ENCODE peak calls at places on chromosome 3, in five cellular contexts. D is cardiac muscle cell, U is A673, F is colonic mucosa, Q is PC-9. P is an unnamed sample.

GRCh38 chr3:155131104-155131503 is 51.0 kb downstream of the MME start:
- DNase-seq in D (peak; percentile 10), U (no peak), F (no peak), Q (no peak), P (no peak)

GRCh38 chr3:41331023-41331422 is 131.7 kb downstream of the CTNNB1 start:
- DNase-seq in D (no peak), U (no peak), F (no peak), Q (no peak), P (no peak)

GRCh38 chr3:29385056-29385455 is 104.2 kb downstream of the RBMS3 start:
- DNase-seq in D (no peak), U (no peak), F (no peak), Q (no peak), P (no peak)

GRCh38 chr3:106185949-106186348 is 317.1 kb upstream of the CBLB start:
- DNase-seq in D (no peak), U (no peak), F (no peak), Q (no peak), P (no peak)

GRCh38 chr3:66153961-66154923 is 66.6 kb upstream of the SLC25A26 start:
- DNase-seq in D (peak; percentile 79), U (no peak), F (no peak), Q (no peak), P (no peak)

GRCh38 chr3:71584216-71585061 is 911 bp upstream of the FOXP1 start:
- DNase-seq in D (peak; percentile 59), U (peak; percentile 51), F (peak; percentile 77), Q (peak; percentile 17), P (no peak)

GRCh38 chr3:105511031-105511430 is 144.3 kb downstream of the ALCAM start:
- DNase-seq in D (no peak), U (no peak), F (no peak), Q (no peak), P (no peak)

GRCh38 chr3:129992781-129993180 is 18.3 kb downstream of the TRH start:
- DNase-seq in D (peak; percentile 45), U (no peak), F (no peak), Q (no peak), P (no peak)

GRCh38 chr3:64049136-64049535 is 25.8 kb upstream of the PSMD6 start:
- DNase-seq in D (no peak), U (no peak), F (no peak), Q (no peak), P (no peak)

GRCh38 chr3:149314807-149315578 is 18.4 kb downstream of the TM4SF18 start:
- DNase-seq in D (no peak), U (no peak), F (no peak), Q (peak; percentile 29), P (no peak)

GRCh38 chr3:51982838-51983577 is at the start of gene ACY1:
- DNase-seq in D (peak; percentile 91), U (peak; percentile 35), F (peak; percentile 93), Q (peak; percentile 95), P (peak; percentile 92)

GRCh38 chr3:149615731-149616221 is 42.0 kb downstream of the WWTR1 start:
- DNase-seq in D (no peak), U (no peak), F (no peak), Q (no peak), P (no peak)

GRCh38 chr3:151210676-151211381 is 7.8 kb upstream of the GPR171 start:
- DNase-seq in D (no peak), U (no peak), F (peak; percentile 45), Q (no peak), P (no peak)

GRCh38 chr3:98961161-98962155 is 60.0 kb upstream of the DCBLD2 start:
- DNase-seq in D (no peak), U (no peak), F (no peak), Q (no peak), P (no peak)

GRCh38 chr3:137163241-137163916 is 205.6 kb downstream of the IL20RB start:
- DNase-seq in D (peak; percentile 61), U (peak; percentile 11), F (no peak), Q (no peak), P (no peak)

GRCh38 chr3:112718967-112719366 is 78.0 kb upstream of the CCDC80 start:
- DNase-seq in D (no peak), U (no peak), F (no peak), Q (no peak), P (no peak)

GRCh38 chr3:186930143-186930638 is at the start of gene ST6GAL1:
- DNase-seq in D (peak; percentile 86), U (peak; percentile 67), F (peak; percentile 83), Q (peak; percentile 71), P (peak; percentile 84)

GRCh38 chr3:11007534-11007933 is 15.0 kb downstream of the SLC6A1 start:
- DNase-seq in D (no peak), U (no peak), F (no peak), Q (no peak), P (no peak)

GRCh38 chr3:106425021-106425420 is 556.2 kb upstream of the CBLB start:
- DNase-seq in D (no peak), U (no peak), F (no peak), Q (no peak), P (no peak)

GRCh38 chr3:111070772-111071256 is 802 bp upstream of the NECTIN3 start:
- DNase-seq in D (no peak), U (no peak), F (no peak), Q (no peak), P (peak; percentile 5)

GRCh38 chr3:132730891-132731580 is 8.8 kb upstream of the NPHP3 start:
- DNase-seq in D (peak; percentile 58), U (peak; percentile 61), F (no peak), Q (peak; percentile 25), P (peak; percentile 3)

GRCh38 chr3:143139786-143140185 is 20.2 kb downstream of the CHST2 start:
- DNase-seq in D (no peak), U (no peak), F (no peak), Q (no peak), P (no peak)

GRCh38 chr3:24196526-24196925 is 251.4 kb downstream of the NR1D2 start:
- DNase-seq in D (no peak), U (no peak), F (no peak), Q (no peak), P (no peak)

GRCh38 chr3:131883086-131883485 is 151.7 kb downstream of the CPNE4 start:
- DNase-seq in D (no peak), U (no peak), F (no peak), Q (no peak), P (no peak)

GRCh38 chr3:172877011-172877410 is 126.5 kb downstream of the ECT2 start:
- DNase-seq in D (peak; percentile 88), U (peak; percentile 70), F (no peak), Q (no peak), P (no peak)

GRCh38 chr3:173624086-173624485 is 226.5 kb downstream of the NLGN1 start:
- DNase-seq in D (no peak), U (no peak), F (no peak), Q (no peak), P (no peak)

GRCh38 chr3:25218362-25218761 is 209.7 kb upstream of the RARB start:
- DNase-seq in D (no peak), U (no peak), F (no peak), Q (no peak), P (no peak)

GRCh38 chr3:186322761-186323160 is 39.3 kb downstream of the DGKG start:
- DNase-seq in D (no peak), U (no peak), F (no peak), Q (no peak), P (no peak)

GRCh38 chr3:129001101-129001816 is at the start of gene EFCC1:
- DNase-seq in D (peak; percentile 55), U (no peak), F (peak; percentile 62), Q (no peak), P (no peak)

GRCh38 chr3:67516496-67516895 is 137.9 kb downstream of the SUCLG2 start:
- DNase-seq in D (no peak), U (no peak), F (no peak), Q (no peak), P (no peak)

GRCh38 chr3:21750291-21750690 is 719 bp downstream of the ZNF385D start:
- DNase-seq in D (no peak), U (no peak), F (no peak), Q (no peak), P (no peak)

GRCh38 chr3:7788881-7789280 is 712.7 kb upstream of the LMCD1 start:
- DNase-seq in D (no peak), U (no peak), F (no peak), Q (no peak), P (no peak)

GRCh38 chr3:166902374-166902773 is 477.7 kb downstream of the ZBBX start:
- DNase-seq in D (no peak), U (no peak), F (no peak), Q (no peak), P (no peak)

GRCh38 chr3:126620743-126621142 is 34.2 kb downstream of the TXNRD3 start:
- DNase-seq in D (no peak), U (no peak), F (no peak), Q (no peak), P (no peak)

DNA sequence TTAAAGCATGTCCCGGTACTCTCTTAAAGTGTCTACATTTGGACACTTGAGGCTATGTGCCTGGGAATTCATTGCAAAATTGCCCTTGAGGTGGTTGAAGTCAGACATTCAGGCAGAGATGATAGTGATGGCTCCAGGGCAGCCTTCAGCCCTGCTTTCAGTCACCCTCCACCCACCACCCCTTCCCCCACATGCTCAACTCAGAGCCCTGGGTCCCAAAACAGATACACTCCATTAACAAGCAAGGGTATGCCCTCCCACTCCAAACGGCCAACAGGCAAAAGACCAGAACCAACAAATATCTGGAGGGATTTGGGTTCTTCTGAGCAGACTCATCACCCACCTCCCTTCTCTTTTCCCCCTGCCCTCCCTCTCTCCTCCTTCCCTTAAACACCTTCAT is 29.9 kb upstream of the VIPR1 start:
- DNase-seq in D (no peak), U (no peak), F (no peak), Q (no peak), P (no peak)
- H3K4me3 ChIP-seq in D (no peak overlapping the region), U (no peak overlapping the region), F (no peak overlapping the region), Q (peak overlapping the region; percentile 10), P (no peak overlapping the region)

GRCh38 chr3:158105710-158106438 is at the start of gene SHOX2:
- DNase-seq in D (no peak), U (peak; percentile 61), F (peak; percentile 54), Q (peak; percentile 45), P (peak; percentile 46)
- H3K27me3 ChIP-seq in D (peaks cover 88% of the 10 kb centered on the region), U (no peaks in the 10 kb centered on the region), F (peaks cover 76% of the 10 kb centered on the region), Q (no peaks in the 10 kb centered on the region), P (no peaks in the 10 kb centered on the region)

GRCh38 chr3:197466586-197467399 is 89.0 kb downstream of the BDH1 start:
- DNase-seq in D (no peak), U (peak; percentile 76), F (no peak), Q (peak; percentile 41), P (no peak)
- H3K4me3 ChIP-seq in D (no peak overlapping the region), U (peak overlapping the region; percentile 6), F (no peak overlapping the region), Q (peak overlapping the region; percentile 29), P (no peak overlapping the region)

DNA sequence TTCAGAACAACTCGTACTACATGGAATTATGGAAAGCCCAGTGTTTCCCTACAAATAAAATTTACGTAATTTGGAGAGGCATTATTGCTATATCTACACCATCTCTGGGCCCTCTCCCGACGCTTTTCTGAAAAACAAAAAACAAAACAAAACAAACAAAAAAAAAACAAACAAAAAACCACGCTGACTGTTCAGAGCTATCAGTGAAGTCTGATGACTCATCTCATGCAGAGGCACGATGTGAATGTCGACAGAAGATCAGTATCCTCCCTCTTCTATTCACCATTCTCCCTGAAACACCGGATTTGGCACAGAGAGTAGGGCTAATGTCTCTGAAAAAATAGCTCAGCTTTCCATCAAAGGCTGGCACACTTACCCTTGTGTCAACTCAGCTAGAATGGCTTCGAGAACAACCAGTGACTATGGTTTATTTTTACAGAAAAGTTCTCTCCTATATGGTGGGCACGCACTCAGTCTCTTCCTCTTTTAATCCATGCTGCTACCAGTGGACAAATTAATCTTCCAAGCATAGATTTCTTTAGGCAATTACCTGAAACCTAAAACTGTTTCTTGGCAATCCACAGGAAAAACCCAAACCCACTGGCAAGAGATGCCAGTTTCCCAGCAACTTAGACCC is 1.5 kb downstream of the CRBN start:
- DNase-seq in D (no peak), U (no peak), F (no peak), Q (no peak), P (no peak)
- H3K27me3 ChIP-seq in D (no peaks in the 10 kb centered on the region), U (no peaks in the 10 kb centered on the region), F (no peaks in the 10 kb centered on the region), Q (no peaks in the 10 kb centered on the region), P (no peaks in the 10 kb centered on the region)

P was measured in GM06990.